ENCODE peak calls at places on chromosomes 4 and X, in five cellular contexts. One of them, this sample, is unnamed.

GRCh38 chrX:76821276-76821675 is 393.8 kb downstream of the MAGEE1 start:
- DNase-seq in AG10803: no peak
- DNase-seq in astrocyte of the spinal cord: no peak
- DNase-seq in fibroblast of mammary gland: no peak
- DNase-seq in Panc1: no peak
- DNase-seq in this sample: no peak

GRCh38 chrX:14501312-14501711 is 28.0 kb upstream of the GLRA2 start:
- DNase-seq in AG10803: no peak
- DNase-seq in astrocyte of the spinal cord: peak; percentile 4
- DNase-seq in fibroblast of mammary gland: no peak
- DNase-seq in Panc1: no peak
- DNase-seq in this sample: no peak

GRCh38 chrX:53282313-53282712 is 929 bp upstream of the IQSEC2 start:
- DNase-seq in AG10803: no peak
- DNase-seq in astrocyte of the spinal cord: peak; percentile 22
- DNase-seq in fibroblast of mammary gland: no peak
- DNase-seq in Panc1: no peak
- DNase-seq in this sample: peak; percentile 44

GRCh38 chr4:74545488-74545887 is 100.6 kb downstream of the AREG start:
- DNase-seq in AG10803: peak; percentile 39
- DNase-seq in astrocyte of the spinal cord: no peak
- DNase-seq in fibroblast of mammary gland: peak; percentile 63
- DNase-seq in Panc1: no peak
- DNase-seq in this sample: peak; percentile 53

GRCh38 chrX:133681416-133681815 is 266.1 kb upstream of the GPC4 start:
- DNase-seq in AG10803: no peak
- DNase-seq in astrocyte of the spinal cord: no peak
- DNase-seq in fibroblast of mammary gland: no peak
- DNase-seq in Panc1: no peak
- DNase-seq in this sample: no peak

GRCh38 chr4:36006226-36006625 is 238.1 kb downstream of the ARAP2 start:
- DNase-seq in AG10803: no peak
- DNase-seq in astrocyte of the spinal cord: peak; percentile 60
- DNase-seq in fibroblast of mammary gland: peak; percentile 5
- DNase-seq in Panc1: no peak
- DNase-seq in this sample: peak; percentile 44

GRCh38 chr4:168631241-168632151 is 134.6 kb downstream of the PALLD start:
- DNase-seq in AG10803: peak; percentile 49
- DNase-seq in astrocyte of the spinal cord: peak; percentile 90
- DNase-seq in fibroblast of mammary gland: peak; percentile 38
- DNase-seq in Panc1: no peak
- DNase-seq in this sample: peak; percentile 75

GRCh38 chr4:78032446-78032845 is 24.7 kb upstream of the FRAS1 start:
- DNase-seq in AG10803: no peak
- DNase-seq in astrocyte of the spinal cord: no peak
- DNase-seq in fibroblast of mammary gland: no peak
- DNase-seq in Panc1: no peak
- DNase-seq in this sample: no peak

GRCh38 chr4:1014395-1015167 is 3.2 kb downstream of the FGFRL1 start:
- DNase-seq in AG10803: no peak
- DNase-seq in astrocyte of the spinal cord: peak; percentile 36
- DNase-seq in fibroblast of mammary gland: no peak
- DNase-seq in Panc1: no peak
- DNase-seq in this sample: no peak

GRCh38 chrX:27915617-27916016 is 65.6 kb downstream of the DCAF8L1 start:
- DNase-seq in AG10803: no peak
- DNase-seq in astrocyte of the spinal cord: no peak
- DNase-seq in fibroblast of mammary gland: peak; percentile 30
- DNase-seq in Panc1: no peak
- DNase-seq in this sample: peak; percentile 50

GRCh38 chrX:27924718-27925117 is 56.5 kb downstream of the DCAF8L1 start:
- DNase-seq in AG10803: no peak
- DNase-seq in astrocyte of the spinal cord: no peak
- DNase-seq in fibroblast of mammary gland: no peak
- DNase-seq in Panc1: no peak
- DNase-seq in this sample: no peak

GRCh38 chrX:27917713-27918500 is 63.3 kb downstream of the DCAF8L1 start:
- DNase-seq in AG10803: no peak
- DNase-seq in astrocyte of the spinal cord: no peak
- DNase-seq in fibroblast of mammary gland: no peak
- DNase-seq in Panc1: no peak
- DNase-seq in this sample: no peak

GRCh38 chrX:27924261-27924660 is 57.0 kb downstream of the DCAF8L1 start:
- DNase-seq in AG10803: no peak
- DNase-seq in astrocyte of the spinal cord: no peak
- DNase-seq in fibroblast of mammary gland: no peak
- DNase-seq in Panc1: no peak
- DNase-seq in this sample: no peak

GRCh38 chrX:27918799-27919198 is 62.5 kb downstream of the DCAF8L1 start:
- DNase-seq in AG10803: no peak
- DNase-seq in astrocyte of the spinal cord: peak; percentile 28
- DNase-seq in fibroblast of mammary gland: no peak
- DNase-seq in Panc1: no peak
- DNase-seq in this sample: peak; percentile 46
- TF ChIP-seq CTCF in AG10803: no peak
- TF ChIP-seq CTCF in astrocyte of the spinal cord: no peak
- TF ChIP-seq CTCF in fibroblast of mammary gland: peak; percentile 2
- TF ChIP-seq CTCF in Panc1: peak; percentile 36
- TF ChIP-seq CTCF in this sample: peak; percentile 51

DNA sequence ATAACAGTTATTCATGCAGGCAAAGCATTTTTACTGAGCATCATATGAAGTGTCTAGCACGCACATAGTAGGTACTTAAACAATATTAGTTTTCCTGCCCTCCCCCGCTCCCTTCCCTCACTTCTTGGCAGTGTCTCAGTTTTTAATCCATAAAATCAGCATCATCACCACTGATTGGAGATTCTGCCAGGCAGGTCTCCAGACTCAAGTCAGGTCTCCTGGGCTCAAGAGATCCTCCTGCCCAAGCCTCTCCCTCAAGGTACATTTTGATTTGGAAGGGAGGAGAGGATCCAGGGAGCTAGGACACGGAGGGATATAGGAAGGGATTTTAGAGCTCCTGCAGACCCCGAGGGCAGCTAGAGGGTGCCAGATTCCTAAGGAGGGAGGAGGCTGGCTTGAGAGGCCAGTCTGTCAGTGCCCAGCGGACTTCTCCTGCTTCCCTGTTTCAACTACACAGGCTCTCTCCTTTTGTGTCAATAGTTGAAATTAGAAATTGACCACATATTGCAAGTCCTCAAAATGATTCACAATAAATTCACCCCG is 4.4 kb upstream of the FAT1 start:
- DNase-seq in AG10803: peak; percentile 33
- DNase-seq in astrocyte of the spinal cord: peak; percentile 53
- DNase-seq in fibroblast of mammary gland: peak; percentile 34
- DNase-seq in Panc1: peak; percentile 41
- DNase-seq in this sample: peak; percentile 47
- TF ChIP-seq CTCF in AG10803: peak; percentile 14
- TF ChIP-seq CTCF in astrocyte of the spinal cord: peak; percentile 18
- TF ChIP-seq CTCF in fibroblast of mammary gland: no peak
- TF ChIP-seq CTCF in Panc1: peak; percentile 65
- TF ChIP-seq CTCF in this sample: peak; percentile 35

DNA sequence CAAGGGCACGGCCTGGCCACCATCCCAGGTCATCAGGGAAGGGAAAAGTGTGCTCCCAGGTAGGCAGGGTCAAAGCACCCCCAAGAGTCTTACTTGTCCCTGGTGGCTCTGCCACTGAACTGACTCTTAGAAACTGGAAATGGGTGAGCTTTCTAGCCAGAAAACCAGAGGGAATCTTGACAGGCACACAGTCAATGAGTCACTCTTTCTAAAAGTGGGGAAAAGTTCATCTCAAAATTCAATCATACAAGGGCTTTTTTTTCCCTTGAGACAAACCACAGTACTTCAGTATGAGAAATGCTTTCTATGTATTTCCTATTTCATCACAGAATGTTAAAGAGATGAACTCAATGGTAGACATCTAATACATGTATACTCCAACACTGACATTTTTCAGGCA is 12.5 kb downstream of the HPF1 start:
- DNase-seq in AG10803: peak; percentile 68
- DNase-seq in astrocyte of the spinal cord: peak; percentile 48
- DNase-seq in fibroblast of mammary gland: peak; percentile 80
- DNase-seq in Panc1: no peak
- DNase-seq in this sample: peak; percentile 78
- TF ChIP-seq CTCF in AG10803: no peak
- TF ChIP-seq CTCF in astrocyte of the spinal cord: no peak
- TF ChIP-seq CTCF in fibroblast of mammary gland: no peak
- TF ChIP-seq CTCF in Panc1: no peak
- TF ChIP-seq CTCF in this sample: no peak

DNA sequence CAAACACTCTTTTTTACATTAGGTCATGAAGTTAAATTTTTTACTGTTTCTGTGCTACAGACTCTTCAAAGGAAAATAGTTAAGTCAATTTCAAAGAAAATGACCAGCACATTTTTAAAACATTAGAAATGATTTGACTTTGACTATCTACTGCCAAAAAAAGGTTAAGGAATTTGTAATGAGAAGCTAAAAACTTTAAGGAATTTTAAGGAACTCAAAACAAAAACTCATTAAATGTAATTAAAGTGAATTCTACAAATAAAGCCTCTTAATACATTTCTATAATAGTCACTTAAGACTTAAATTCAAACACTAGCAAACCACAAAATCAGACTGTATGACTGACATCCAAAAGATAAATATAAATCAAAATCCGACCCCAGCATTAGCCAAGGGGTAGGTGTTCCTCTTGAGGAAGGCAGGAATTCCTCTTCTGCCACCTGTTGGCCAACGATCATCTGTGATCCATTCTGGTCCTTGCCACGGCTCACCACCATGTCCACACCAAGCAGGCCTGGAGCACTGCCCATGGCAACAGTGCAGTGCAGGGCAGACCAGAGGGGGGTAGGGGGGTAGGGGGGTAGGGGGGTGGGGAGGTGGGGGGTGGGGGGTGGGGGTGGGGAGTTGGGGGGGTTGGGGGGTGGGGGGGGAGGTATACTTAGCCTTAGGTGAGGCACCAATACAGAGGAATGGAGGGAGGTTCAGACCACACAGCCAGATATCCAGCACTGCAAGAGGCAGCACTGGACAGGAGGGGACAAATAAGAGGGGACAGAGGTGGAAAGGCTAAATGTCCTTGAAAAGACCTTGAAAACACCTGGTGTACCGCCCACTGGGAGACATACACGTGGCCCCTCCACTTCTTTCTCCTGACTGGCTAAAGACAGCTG is 287.4 kb downstream of the CHIC1 start:
- DNase-seq in AG10803: peak; percentile 6
- DNase-seq in astrocyte of the spinal cord: peak; percentile 38
- DNase-seq in fibroblast of mammary gland: peak; percentile 42
- DNase-seq in Panc1: no peak
- DNase-seq in this sample: peak; percentile 53
- TF ChIP-seq CTCF in AG10803: no peak
- TF ChIP-seq CTCF in astrocyte of the spinal cord: peak; percentile 47
- TF ChIP-seq CTCF in fibroblast of mammary gland: peak; percentile 37
- TF ChIP-seq CTCF in Panc1: peak; percentile 35
- TF ChIP-seq CTCF in this sample: peak; percentile 58

GRCh38 chr4:7293703-7294102 is 101.4 kb downstream of the SORCS2 start:
- DNase-seq in AG10803: no peak
- DNase-seq in astrocyte of the spinal cord: no peak
- DNase-seq in fibroblast of mammary gland: no peak
- DNase-seq in Panc1: no peak
- DNase-seq in this sample: no peak
- TF ChIP-seq CTCF in AG10803: no peak
- TF ChIP-seq CTCF in astrocyte of the spinal cord: no peak
- TF ChIP-seq CTCF in fibroblast of mammary gland: no peak
- TF ChIP-seq CTCF in Panc1: no peak
- TF ChIP-seq CTCF in this sample: no peak

DNA sequence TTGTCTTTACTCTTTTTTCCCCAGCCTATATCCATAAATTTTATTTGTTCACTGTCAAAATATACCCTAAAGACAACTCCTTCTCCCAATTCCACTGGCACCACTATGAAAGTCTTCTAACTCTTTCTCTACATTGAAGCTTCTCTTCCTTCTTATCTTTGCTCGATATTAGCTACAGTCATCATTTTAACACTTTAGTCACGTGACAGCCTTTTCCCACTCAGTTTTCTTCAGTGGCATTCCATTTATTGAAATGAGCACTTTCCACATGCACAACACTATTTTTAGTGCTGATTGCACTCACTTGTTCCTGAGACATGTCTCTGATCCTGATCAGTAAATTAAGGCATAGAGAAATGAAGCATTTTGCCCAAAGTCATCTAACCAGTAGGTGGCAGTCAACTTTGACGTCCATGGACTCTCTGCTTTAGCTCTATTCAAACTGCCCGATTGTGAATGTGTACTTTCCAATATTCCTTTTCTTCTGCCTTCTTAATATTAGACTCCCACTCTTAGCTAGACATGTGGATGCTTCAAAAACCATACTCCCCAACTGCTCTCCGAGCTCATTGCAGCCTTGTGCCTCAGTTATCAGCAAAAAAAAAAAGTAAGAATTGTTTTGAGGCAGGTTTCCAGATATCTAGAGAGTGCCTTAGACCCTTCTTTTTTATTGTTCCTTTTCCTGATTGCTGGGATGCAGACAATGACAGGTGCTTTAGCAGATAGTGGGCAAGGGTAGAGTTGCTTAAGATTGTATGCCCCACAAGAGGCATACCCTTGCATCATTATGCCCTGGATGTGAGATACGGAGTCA is 394.4 kb upstream of the ADGRL3 start:
- DNase-seq in AG10803: peak; percentile 0
- DNase-seq in astrocyte of the spinal cord: peak; percentile 48
- DNase-seq in fibroblast of mammary gland: peak; percentile 21
- DNase-seq in Panc1: peak; percentile 7
- DNase-seq in this sample: peak; percentile 75
- TF ChIP-seq CTCF in AG10803: peak; percentile 34
- TF ChIP-seq CTCF in astrocyte of the spinal cord: peak; percentile 74
- TF ChIP-seq CTCF in fibroblast of mammary gland: peak; percentile 48
- TF ChIP-seq CTCF in Panc1: peak; percentile 30
- TF ChIP-seq CTCF in this sample: peak; percentile 84

GRCh38 chrX:83501003-83501402 is 7.1 kb upstream of the POU3F4 start:
- DNase-seq in AG10803: no peak
- DNase-seq in astrocyte of the spinal cord: no peak
- DNase-seq in fibroblast of mammary gland: no peak
- DNase-seq in Panc1: no peak
- DNase-seq in this sample: no peak
- TF ChIP-seq CTCF in AG10803: no peak
- TF ChIP-seq CTCF in astrocyte of the spinal cord: no peak
- TF ChIP-seq CTCF in fibroblast of mammary gland: no peak
- TF ChIP-seq CTCF in Panc1: no peak
- TF ChIP-seq CTCF in this sample: no peak

DNA sequence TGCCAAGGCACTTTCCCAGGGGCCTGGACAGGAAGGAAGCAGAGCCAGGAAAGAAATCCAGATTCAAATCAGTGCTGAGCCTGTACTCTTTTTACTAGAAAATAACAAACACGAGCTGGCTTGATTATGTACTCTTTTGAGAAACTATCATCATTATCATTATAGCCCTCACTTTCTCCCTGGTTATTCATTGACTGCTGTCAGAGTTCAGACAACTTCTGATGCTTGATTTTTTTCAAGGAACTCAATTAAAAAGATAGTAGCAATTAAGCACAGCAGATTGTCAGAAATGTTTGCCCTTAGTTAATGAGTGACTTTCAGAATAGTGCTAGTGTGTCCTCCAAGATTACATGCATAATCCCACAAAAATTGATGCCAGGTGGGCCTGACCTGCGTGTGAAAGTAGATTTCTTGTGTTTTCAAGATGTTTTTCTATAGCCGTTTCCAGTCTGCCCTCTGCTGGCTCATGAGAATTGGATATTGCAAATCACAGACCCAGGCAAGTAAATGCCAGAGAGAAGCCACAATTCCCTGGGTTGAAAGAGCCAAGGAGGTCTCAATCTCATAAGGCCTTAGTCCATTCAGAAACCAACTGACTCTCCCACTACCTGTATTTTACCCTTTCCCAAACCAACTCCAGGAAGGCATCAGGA is 14.3 kb upstream of the PNPLA4 start:
- DNase-seq in AG10803: peak; percentile 6
- DNase-seq in astrocyte of the spinal cord: peak; percentile 23
- DNase-seq in fibroblast of mammary gland: peak; percentile 20
- DNase-seq in Panc1: no peak
- DNase-seq in this sample: peak; percentile 35
- TF ChIP-seq CTCF in AG10803: peak; percentile 46
- TF ChIP-seq CTCF in astrocyte of the spinal cord: peak; percentile 56
- TF ChIP-seq CTCF in fibroblast of mammary gland: peak; percentile 46
- TF ChIP-seq CTCF in Panc1: peak; percentile 62
- TF ChIP-seq CTCF in this sample: peak; percentile 61

This sample was measured in choroid plexus epithelial cell.